ENCODE peak calls at places on chromosomes 4 and X, in nine cellular contexts. One of them, this sample, is unnamed.

GRCh38 chr4:154658680-154659402 is 46.4 kb upstream of the FGG start:
- DNase-seq in T-helper 2 cell: no peak
- DNase-seq in NCI-H2227 treated with DMSO at 0.1 percent for 48 hours: no peak
- DNase-seq in adipocyte: no peak
- DNase-seq in stimulated activated CD4-positive, alpha-beta T cell treated with anti-CD3 and anti-CD28 coated beads, Interleukin-2, amount 100 ng/mL, for 24 hours: no peak
- DNase-seq in left cardiac atrium: no peak
- DNase-seq in HFF-Myc: no peak
- DNase-seq in IMR-90: no peak
- DNase-seq in SK-N-SH: no peak
- DNase-seq in this sample: no peak

GRCh38 chr4:139015948-139016451 is 419 bp downstream of the NOCT start:
- DNase-seq in T-helper 2 cell: peak
- DNase-seq in NCI-H2227 treated with DMSO at 0.1 percent for 48 hours: peak
- DNase-seq in adipocyte: peak
- DNase-seq in stimulated activated CD4-positive, alpha-beta T cell treated with anti-CD3 and anti-CD28 coated beads, Interleukin-2, amount 100 ng/mL, for 24 hours: peak
- DNase-seq in left cardiac atrium: no peak
- DNase-seq in HFF-Myc: no peak
- DNase-seq in IMR-90: peak
- DNase-seq in SK-N-SH: no peak
- DNase-seq in this sample: peak

GRCh38 chr4:36207808-36208207 is 36.5 kb downstream of the ARAP2 start:
- DNase-seq in T-helper 2 cell: no peak
- DNase-seq in NCI-H2227 treated with DMSO at 0.1 percent for 48 hours: no peak
- DNase-seq in adipocyte: no peak
- DNase-seq in stimulated activated CD4-positive, alpha-beta T cell treated with anti-CD3 and anti-CD28 coated beads, Interleukin-2, amount 100 ng/mL, for 24 hours: no peak
- DNase-seq in left cardiac atrium: no peak
- DNase-seq in HFF-Myc: no peak
- DNase-seq in IMR-90: no peak
- DNase-seq in SK-N-SH: no peak
- DNase-seq in this sample: no peak

GRCh38 chr4:70000713-70001112 is 4.9 kb downstream of the STATH start:
- DNase-seq in T-helper 2 cell: no peak
- DNase-seq in NCI-H2227 treated with DMSO at 0.1 percent for 48 hours: no peak
- DNase-seq in adipocyte: no peak
- DNase-seq in stimulated activated CD4-positive, alpha-beta T cell treated with anti-CD3 and anti-CD28 coated beads, Interleukin-2, amount 100 ng/mL, for 24 hours: no peak
- DNase-seq in left cardiac atrium: no peak
- DNase-seq in HFF-Myc: no peak
- DNase-seq in IMR-90: no peak
- DNase-seq in SK-N-SH: no peak
- DNase-seq in this sample: no peak

GRCh38 chr4:125547842-125548241 is 233.1 kb downstream of the FAT4 start:
- DNase-seq in T-helper 2 cell: no peak
- DNase-seq in NCI-H2227 treated with DMSO at 0.1 percent for 48 hours: no peak
- DNase-seq in adipocyte: peak
- DNase-seq in stimulated activated CD4-positive, alpha-beta T cell treated with anti-CD3 and anti-CD28 coated beads, Interleukin-2, amount 100 ng/mL, for 24 hours: no peak
- DNase-seq in left cardiac atrium: no peak
- DNase-seq in HFF-Myc: no peak
- DNase-seq in IMR-90: peak
- DNase-seq in SK-N-SH: no peak
- DNase-seq in this sample: no peak

GRCh38 chrX:123267220-123267619 is 83.1 kb downstream of the GRIA3 start:
- DNase-seq in T-helper 2 cell: no peak
- DNase-seq in NCI-H2227 treated with DMSO at 0.1 percent for 48 hours: no peak
- DNase-seq in adipocyte: peak
- DNase-seq in stimulated activated CD4-positive, alpha-beta T cell treated with anti-CD3 and anti-CD28 coated beads, Interleukin-2, amount 100 ng/mL, for 24 hours: no peak
- DNase-seq in left cardiac atrium: no peak
- DNase-seq in HFF-Myc: no peak
- DNase-seq in IMR-90: no peak
- DNase-seq in SK-N-SH: no peak
- DNase-seq in this sample: no peak

GRCh38 chrX:8987672-8988250 is 46.2 kb downstream of the FAM9B start:
- DNase-seq in T-helper 2 cell: peak
- DNase-seq in NCI-H2227 treated with DMSO at 0.1 percent for 48 hours: no peak
- DNase-seq in adipocyte: no peak
- DNase-seq in stimulated activated CD4-positive, alpha-beta T cell treated with anti-CD3 and anti-CD28 coated beads, Interleukin-2, amount 100 ng/mL, for 24 hours: peak
- DNase-seq in left cardiac atrium: no peak
- DNase-seq in HFF-Myc: no peak
- DNase-seq in IMR-90: no peak
- DNase-seq in SK-N-SH: no peak
- DNase-seq in this sample: no peak

GRCh38 chr4:176800891-176801534 is 8.3 kb upstream of the VEGFC start:
- DNase-seq in T-helper 2 cell: no peak
- DNase-seq in NCI-H2227 treated with DMSO at 0.1 percent for 48 hours: no peak
- DNase-seq in adipocyte: peak
- DNase-seq in stimulated activated CD4-positive, alpha-beta T cell treated with anti-CD3 and anti-CD28 coated beads, Interleukin-2, amount 100 ng/mL, for 24 hours: no peak
- DNase-seq in left cardiac atrium: no peak
- DNase-seq in HFF-Myc: no peak
- DNase-seq in IMR-90: peak
- DNase-seq in SK-N-SH: no peak
- DNase-seq in this sample: no peak

GRCh38 chr4:47145630-47146029 is 114.3 kb downstream of the GABRB1 start:
- DNase-seq in T-helper 2 cell: no peak
- DNase-seq in NCI-H2227 treated with DMSO at 0.1 percent for 48 hours: no peak
- DNase-seq in adipocyte: peak
- DNase-seq in stimulated activated CD4-positive, alpha-beta T cell treated with anti-CD3 and anti-CD28 coated beads, Interleukin-2, amount 100 ng/mL, for 24 hours: no peak
- DNase-seq in left cardiac atrium: no peak
- DNase-seq in HFF-Myc: peak
- DNase-seq in IMR-90: peak
- DNase-seq in SK-N-SH: no peak
- DNase-seq in this sample: no peak

This sample was measured in activated CD8-positive, alpha-beta memory T cell treated with anti-CD3 and anti-CD28 coated beads, Interleukin-2, amount 50 U/mL, for 48 hours.